ENCODE peak calls at places on chromosomes 6 and 20, in six cellular contexts. One of them, this sample, is unnamed.

GRCh38 chr6:170034294-170034693 is 256.6 kb downstream of the DLL1 start:
- DNase-seq in T-helper 2 cell: no peak
- DNase-seq in kidney epithelial cell: no peak
- DNase-seq in effector CD4-positive, alpha-beta T cell: no peak
- DNase-seq in fibroblast of lung: no peak
- DNase-seq in central memory CD4-positive, alpha-beta T cell: no peak
- DNase-seq in this sample: no peak

GRCh38 chr6:111417181-111417585 is 65.8 kb downstream of the REV3L start:
- DNase-seq in effector CD4-positive, alpha-beta T cell: no peak
- DNase-seq in kidney epithelial cell: no peak
- DNase-seq in central memory CD4-positive, alpha-beta T cell: no peak
- DNase-seq in fibroblast of lung: peak
- DNase-seq in T-helper 2 cell: no peak
- DNase-seq in this sample: no peak

GRCh38 chr6:8131265-8131897 is 29.0 kb upstream of the EEF1E1 start:
- DNase-seq in central memory CD4-positive, alpha-beta T cell: no peak
- DNase-seq in kidney epithelial cell: peak
- DNase-seq in T-helper 2 cell: no peak
- DNase-seq in fibroblast of lung: peak
- DNase-seq in effector CD4-positive, alpha-beta T cell: peak
- DNase-seq in this sample: peak

GRCh38 chr6:96898241-96898851 is 655 bp upstream of the NDUFAF4 start:
- DNase-seq in fibroblast of lung: peak
- DNase-seq in effector CD4-positive, alpha-beta T cell: no peak
- DNase-seq in T-helper 2 cell: no peak
- DNase-seq in kidney epithelial cell: no peak
- DNase-seq in central memory CD4-positive, alpha-beta T cell: no peak
- DNase-seq in this sample: no peak

GRCh38 chr6:147676468-147676867 is 168.0 kb downstream of the SAMD5 start:
- DNase-seq in effector CD4-positive, alpha-beta T cell: no peak
- DNase-seq in T-helper 2 cell: no peak
- DNase-seq in fibroblast of lung: peak
- DNase-seq in central memory CD4-positive, alpha-beta T cell: no peak
- DNase-seq in kidney epithelial cell: no peak
- DNase-seq in this sample: no peak

GRCh38 chr6:139129284-139129683 is 5.6 kb upstream of the HECA start:
- DNase-seq in T-helper 2 cell: no peak
- DNase-seq in effector CD4-positive, alpha-beta T cell: no peak
- DNase-seq in central memory CD4-positive, alpha-beta T cell: no peak
- DNase-seq in kidney epithelial cell: peak
- DNase-seq in fibroblast of lung: peak
- DNase-seq in this sample: no peak

GRCh38 chr6:157535354-157536217 is 154.6 kb downstream of the ZDHHC14 start:
- DNase-seq in effector CD4-positive, alpha-beta T cell: no peak
- DNase-seq in T-helper 2 cell: no peak
- DNase-seq in fibroblast of lung: peak
- DNase-seq in central memory CD4-positive, alpha-beta T cell: peak
- DNase-seq in kidney epithelial cell: peak
- DNase-seq in this sample: no peak

GRCh38 chr6:170007468-170008240 is 256.2 kb downstream of the ERMARD start:
- DNase-seq in fibroblast of lung: no peak
- DNase-seq in T-helper 2 cell: no peak
- DNase-seq in central memory CD4-positive, alpha-beta T cell: no peak
- DNase-seq in effector CD4-positive, alpha-beta T cell: no peak
- DNase-seq in kidney epithelial cell: no peak
- DNase-seq in this sample: no peak

GRCh38 chr6:165883851-165884640 is 221.0 kb upstream of the PDE10A start:
- DNase-seq in T-helper 2 cell: no peak
- DNase-seq in effector CD4-positive, alpha-beta T cell: no peak
- DNase-seq in fibroblast of lung: peak
- DNase-seq in central memory CD4-positive, alpha-beta T cell: no peak
- DNase-seq in kidney epithelial cell: peak
- DNase-seq in this sample: peak

GRCh38 chr6:157644043-157644810 is 178.8 kb upstream of the SNX9 start:
- DNase-seq in fibroblast of lung: no peak
- DNase-seq in central memory CD4-positive, alpha-beta T cell: no peak
- DNase-seq in T-helper 2 cell: no peak
- DNase-seq in effector CD4-positive, alpha-beta T cell: no peak
- DNase-seq in kidney epithelial cell: no peak
- DNase-seq in this sample: peak

GRCh38 chr6:31385041-31385440 is 18.4 kb upstream of the MICA start:
- DNase-seq in effector CD4-positive, alpha-beta T cell: no peak
- DNase-seq in central memory CD4-positive, alpha-beta T cell: no peak
- DNase-seq in fibroblast of lung: no peak
- DNase-seq in kidney epithelial cell: no peak
- DNase-seq in T-helper 2 cell: no peak
- DNase-seq in this sample: no peak

GRCh38 chr6:14200047-14200446 is 82.5 kb downstream of the CD83 start:
- DNase-seq in fibroblast of lung: peak
- DNase-seq in kidney epithelial cell: no peak
- DNase-seq in central memory CD4-positive, alpha-beta T cell: no peak
- DNase-seq in effector CD4-positive, alpha-beta T cell: no peak
- DNase-seq in T-helper 2 cell: no peak
- DNase-seq in this sample: no peak

GRCh38 chr20:57977141-57977540 is 251.3 kb downstream of the ANKRD60 start:
- DNase-seq in fibroblast of lung: no peak
- DNase-seq in T-helper 2 cell: no peak
- DNase-seq in effector CD4-positive, alpha-beta T cell: no peak
- DNase-seq in central memory CD4-positive, alpha-beta T cell: no peak
- DNase-seq in kidney epithelial cell: no peak
- DNase-seq in this sample: no peak

GRCh38 chr6:71510057-71510713 is 221.6 kb downstream of the OGFRL1 start:
- DNase-seq in effector CD4-positive, alpha-beta T cell: no peak
- DNase-seq in fibroblast of lung: peak
- DNase-seq in central memory CD4-positive, alpha-beta T cell: no peak
- DNase-seq in kidney epithelial cell: peak
- DNase-seq in T-helper 2 cell: no peak
- DNase-seq in this sample: peak

This sample was measured in AG08396.